ENCODE peak calls at places on chromosomes 16 and 17, in eight cellular contexts. S is NCI-H1417; O is EL; U is sigmoid colon; B is CD8-positive, alpha-beta T cell; I is OCI-LY7; C is A172; N is M059J. P is an unnamed sample.

GRCh38 chr17:71919181-71919580 is 201.6 kb upstream of the SOX9 start:
- DNase-seq in S (no peak), O (no peak), U (no peak), B (no peak), I (no peak), C (no peak), N (no peak), P (no peak)

GRCh38 chr16:69567031-69567680 is 1.4 kb downstream of the NFAT5 start:
- DNase-seq in S (no peak), O (peak), U (no peak), B (no peak), I (peak), C (peak), N (peak), P (no peak)

GRCh38 chr17:4537451-4538235 is 17.5 kb downstream of the MYBBP1A start:
- DNase-seq in S (no peak), O (no peak), U (no peak), B (no peak), I (no peak), C (no peak), N (no peak), P (peak)

GRCh38 chr16:67862623-67863583 is 9.9 kb upstream of the EDC4 start:
- DNase-seq in S (no peak), O (no peak), U (peak), B (no peak), I (no peak), C (peak), N (no peak), P (no peak)

GRCh38 chr16:7303677-7304200 is 28.9 kb upstream of the RBFOX1 start:
- DNase-seq in S (no peak), O (no peak), U (no peak), B (no peak), I (no peak), C (no peak), N (no peak), P (peak)

GRCh38 chr17:11986939-11987329 is 10.3 kb downstream of the ZNF18 start:
- DNase-seq in S (no peak), O (peak), U (no peak), B (no peak), I (peak), C (peak), N (peak), P (peak)

GRCh38 chr16:19688396-19689024 is 29.5 kb downstream of the KNOP1 start:
- DNase-seq in S (no peak), O (no peak), U (no peak), B (no peak), I (no peak), C (no peak), N (no peak), P (no peak)

GRCh38 chr16:67170948-67171649 is 761 bp downstream of the NOL3 start:
- DNase-seq in S (no peak), O (no peak), U (no peak), B (no peak), I (no peak), C (no peak), N (no peak), P (no peak)

GRCh38 chr17:51354908-51355307 is 94.6 kb downstream of the UTP18 start:
- DNase-seq in S (no peak), O (no peak), U (no peak), B (no peak), I (no peak), C (no peak), N (no peak), P (no peak)

GRCh38 chr17:82388223-82388921 is 16.8 kb downstream of the UTS2R start:
- DNase-seq in S (no peak), O (no peak), U (no peak), B (no peak), I (no peak), C (peak), N (peak), P (no peak)

GRCh38 chr16:5604770-5605169 is 507.2 kb upstream of the EEF2KMT start:
- DNase-seq in S (peak), O (no peak), U (no peak), B (no peak), I (peak), C (no peak), N (peak), P (peak)

GRCh38 chr17:14925498-14925897 is 339.6 kb downstream of the PMP22 start:
- DNase-seq in S (no peak), O (no peak), U (no peak), B (no peak), I (no peak), C (no peak), N (no peak), P (no peak)

GRCh38 chr16:717651-718245 is 2.8 kb downstream of the METRN start:
- DNase-seq in S (no peak), O (no peak), U (no peak), B (no peak), I (no peak), C (no peak), N (no peak), P (no peak)

GRCh38 chr16:27706156-27706705 is 156.3 kb downstream of the KATNIP start:
- DNase-seq in S (no peak), O (no peak), U (peak), B (no peak), I (no peak), C (no peak), N (no peak), P (peak)

GRCh38 chr16:1132431-1132830 is 20.5 kb upstream of the CACNA1H start:
- DNase-seq in S (no peak), O (no peak), U (no peak), B (no peak), I (no peak), C (no peak), N (no peak), P (no peak)

GRCh38 chr16:71645450-71645849 is 19.5 kb downstream of the MARVELD3 start:
- DNase-seq in S (no peak), O (peak), U (no peak), B (no peak), I (peak), C (peak), N (peak), P (no peak)

GRCh38 chr17:48587276-48588073 is 2.6 kb downstream of the HOXB3 start:
- DNase-seq in S (peak), O (no peak), U (no peak), B (no peak), I (peak), C (peak), N (no peak), P (no peak)

GRCh38 chr16:31402687-31403086 is 9.6 kb downstream of the ITGAD start:
- DNase-seq in S (no peak), O (peak), U (no peak), B (no peak), I (no peak), C (peak), N (peak), P (no peak)

GRCh38 chr16:8989099-8989878 is 25.6 kb upstream of the USP7 start:
- DNase-seq in S (no peak), O (no peak), U (no peak), B (no peak), I (no peak), C (peak), N (no peak), P (no peak)

GRCh38 chr17:55269894-55270293 is 5.1 kb downstream of the HLF start:
- DNase-seq in S (no peak), O (no peak), U (no peak), B (no peak), I (no peak), C (no peak), N (no peak), P (no peak)

GRCh38 chr16:1082952-1083675 is 10.6 kb downstream of the SSTR5 start:
- DNase-seq in S (no peak), O (peak), U (no peak), B (no peak), I (no peak), C (peak), N (peak), P (no peak)

GRCh38 chr16:57434003-57434402 is 13.2 kb downstream of the CIAPIN1 start:
- DNase-seq in S (no peak), O (no peak), U (no peak), B (peak), I (no peak), C (no peak), N (no peak), P (no peak)

GRCh38 chr17:19010729-19011505 is 6.4 kb upstream of the FAM83G start:
- DNase-seq in S (no peak), O (no peak), U (no peak), B (no peak), I (no peak), C (peak), N (peak), P (no peak)

GRCh38 chr16:1745900-1746692 is 25.2 kb downstream of the NME3 start:
- DNase-seq in S (no peak), O (peak), U (no peak), B (no peak), I (no peak), C (peak), N (peak), P (no peak)

GRCh38 chr17:68542698-68543463 is 30.7 kb downstream of the PRKAR1A start:
- DNase-seq in S (no peak), O (no peak), U (no peak), B (no peak), I (no peak), C (no peak), N (no peak), P (no peak)

GRCh38 chr17:1813088-1813487 is 16.6 kb downstream of the SMYD4 start:
- DNase-seq in S (no peak), O (peak), U (no peak), B (no peak), I (no peak), C (peak), N (no peak), P (no peak)